ENCODE peak calls at places on chromosomes 16 and 17, in six cellular contexts. One of them, this sample, is unnamed.

GRCh38 chr16:89796104-89796503 is 20.3 kb downstream of the FANCA start:
- DNase-seq in lower lobe of right lung: no peak
- DNase-seq in astrocyte: no peak
- DNase-seq in gastrocnemius medialis: no peak
- DNase-seq in colonic mucosa: no peak
- DNase-seq in OCI-LY7: no peak
- DNase-seq in this sample: no peak

GRCh38 chr17:57946798-57947358 is 8.3 kb downstream of the CUEDC1 start:
- DNase-seq in gastrocnemius medialis: peak
- DNase-seq in astrocyte: peak
- DNase-seq in lower lobe of right lung: peak
- DNase-seq in colonic mucosa: peak
- DNase-seq in OCI-LY7: peak
- DNase-seq in this sample: peak

GRCh38 chr17:17626151-17626805 is 34.8 kb upstream of the PEMT start:
- DNase-seq in lower lobe of right lung: no peak
- DNase-seq in OCI-LY7: no peak
- DNase-seq in colonic mucosa: no peak
- DNase-seq in gastrocnemius medialis: no peak
- DNase-seq in astrocyte: no peak
- DNase-seq in this sample: no peak

GRCh38 chr17:68182940-68183551 is 64.8 kb upstream of the AMZ2 start:
- DNase-seq in lower lobe of right lung: no peak
- DNase-seq in OCI-LY7: peak
- DNase-seq in colonic mucosa: no peak
- DNase-seq in astrocyte: no peak
- DNase-seq in gastrocnemius medialis: no peak
- DNase-seq in this sample: peak

GRCh38 chr17:13582776-13583414 is 18.8 kb downstream of the HS3ST3A1 start:
- DNase-seq in OCI-LY7: peak
- DNase-seq in gastrocnemius medialis: no peak
- DNase-seq in colonic mucosa: no peak
- DNase-seq in astrocyte: peak
- DNase-seq in lower lobe of right lung: no peak
- DNase-seq in this sample: no peak

GRCh38 chr17:13885953-13886889 is 183.1 kb upstream of the COX10 start:
- DNase-seq in OCI-LY7: no peak
- DNase-seq in gastrocnemius medialis: no peak
- DNase-seq in colonic mucosa: no peak
- DNase-seq in astrocyte: peak
- DNase-seq in lower lobe of right lung: no peak
- DNase-seq in this sample: no peak

GRCh38 chr17:20944014-20944905 is 98.6 kb downstream of the USP22 start:
- DNase-seq in lower lobe of right lung: peak
- DNase-seq in gastrocnemius medialis: no peak
- DNase-seq in colonic mucosa: peak
- DNase-seq in OCI-LY7: peak
- DNase-seq in astrocyte: no peak
- DNase-seq in this sample: peak

GRCh38 chr17:19268611-19269010 is 31.4 kb downstream of the EPN2 start:
- DNase-seq in OCI-LY7: no peak
- DNase-seq in colonic mucosa: no peak
- DNase-seq in astrocyte: no peak
- DNase-seq in lower lobe of right lung: no peak
- DNase-seq in gastrocnemius medialis: no peak
- DNase-seq in this sample: no peak

GRCh38 chr16:25155553-25156460 is 44.3 kb downstream of the LCMT1 start:
- DNase-seq in gastrocnemius medialis: no peak
- DNase-seq in colonic mucosa: no peak
- DNase-seq in OCI-LY7: no peak
- DNase-seq in astrocyte: peak
- DNase-seq in lower lobe of right lung: no peak
- DNase-seq in this sample: peak

GRCh38 chr16:21599994-21600773 is 807 bp downstream of the METTL9 start:
- DNase-seq in astrocyte: peak
- DNase-seq in lower lobe of right lung: peak
- DNase-seq in gastrocnemius medialis: no peak
- DNase-seq in OCI-LY7: peak
- DNase-seq in colonic mucosa: peak
- DNase-seq in this sample: peak

GRCh38 chr17:57350266-57350665 is 93.9 kb downstream of the MSI2 start:
- DNase-seq in astrocyte: no peak
- DNase-seq in lower lobe of right lung: no peak
- DNase-seq in gastrocnemius medialis: no peak
- DNase-seq in OCI-LY7: no peak
- DNase-seq in colonic mucosa: peak
- DNase-seq in this sample: no peak

GRCh38 chr17:20279631-20280030 is 187.7 kb downstream of the LGALS9B start:
- DNase-seq in gastrocnemius medialis: no peak
- DNase-seq in lower lobe of right lung: no peak
- DNase-seq in colonic mucosa: no peak
- DNase-seq in astrocyte: no peak
- DNase-seq in OCI-LY7: no peak
- DNase-seq in this sample: no peak

GRCh38 chr17:68566145-68566738 is 34.9 kb downstream of the FAM20A start:
- DNase-seq in colonic mucosa: no peak
- DNase-seq in gastrocnemius medialis: no peak
- DNase-seq in OCI-LY7: no peak
- DNase-seq in astrocyte: no peak
- DNase-seq in lower lobe of right lung: no peak
- DNase-seq in this sample: no peak

GRCh38 chr17:73616120-73616872 is 27.9 kb downstream of the SDK2 start:
- DNase-seq in gastrocnemius medialis: no peak
- DNase-seq in OCI-LY7: no peak
- DNase-seq in colonic mucosa: no peak
- DNase-seq in astrocyte: no peak
- DNase-seq in lower lobe of right lung: no peak
- DNase-seq in this sample: no peak

GRCh38 chr16:19086322-19087199 is 19.1 kb downstream of the COQ7 start:
- DNase-seq in lower lobe of right lung: peak
- DNase-seq in gastrocnemius medialis: peak
- DNase-seq in astrocyte: peak
- DNase-seq in OCI-LY7: peak
- DNase-seq in colonic mucosa: peak
- DNase-seq in this sample: peak

GRCh38 chr16:28321700-28322411 is 29.5 kb downstream of the SBK1 start:
- DNase-seq in OCI-LY7: peak
- DNase-seq in gastrocnemius medialis: no peak
- DNase-seq in lower lobe of right lung: no peak
- DNase-seq in astrocyte: peak
- DNase-seq in colonic mucosa: peak
- DNase-seq in this sample: peak

GRCh38 chr16:89883346-89884040 is 10.1 kb downstream of the TCF25 start:
- DNase-seq in colonic mucosa: no peak
- DNase-seq in OCI-LY7: no peak
- DNase-seq in astrocyte: no peak
- DNase-seq in gastrocnemius medialis: no peak
- DNase-seq in lower lobe of right lung: no peak
- DNase-seq in this sample: no peak

DNA sequence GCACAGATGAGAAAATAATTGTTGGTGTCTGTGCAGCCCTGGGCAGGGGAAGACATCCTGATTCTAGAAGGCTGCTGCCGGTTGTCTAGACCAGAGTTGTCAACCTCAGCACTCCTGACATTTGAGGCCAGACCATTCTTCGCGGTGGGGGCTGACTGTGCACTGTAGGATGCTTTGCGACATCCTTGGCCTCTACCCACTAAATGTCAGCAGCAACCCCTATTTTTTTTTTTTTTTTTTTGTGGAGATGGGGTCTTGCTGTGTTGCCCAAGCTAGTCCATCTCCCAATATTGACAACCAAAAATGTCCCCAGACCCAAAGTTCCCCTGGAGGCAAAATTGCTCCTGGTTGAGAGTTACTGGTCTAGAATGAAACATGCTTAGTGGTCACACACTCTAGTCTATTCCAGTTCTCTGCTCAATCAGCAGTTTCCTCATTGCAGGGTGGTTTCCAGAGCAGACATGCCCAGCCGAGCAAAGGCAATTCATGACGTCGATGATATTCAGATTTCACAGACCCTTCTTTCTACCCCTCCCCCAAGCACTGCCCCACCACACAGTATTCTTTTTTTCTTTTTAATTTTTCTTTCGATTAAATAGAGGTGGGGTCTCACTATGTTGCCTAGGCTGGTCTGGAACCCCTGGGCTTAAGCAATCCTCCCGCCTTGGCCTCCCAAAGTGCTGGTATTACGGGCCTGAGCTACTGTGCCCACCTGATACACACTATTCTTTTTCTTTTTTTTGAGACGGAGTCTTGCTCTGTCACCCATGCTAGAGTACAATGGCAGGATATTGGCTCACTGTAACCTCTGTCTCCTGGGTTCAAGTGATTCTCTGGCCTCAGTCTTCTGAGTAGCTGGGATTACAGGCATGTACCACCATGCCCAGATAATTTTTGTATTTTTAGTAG is 9.0 kb downstream of the C17orf99 start:
- DNase-seq in gastrocnemius medialis: no peak
- DNase-seq in colonic mucosa: peak
- DNase-seq in astrocyte: no peak
- DNase-seq in lower lobe of right lung: no peak
- DNase-seq in OCI-LY7: peak
- DNase-seq in this sample: peak
- TF ChIP-seq CTCF in gastrocnemius medialis: no peak
- TF ChIP-seq CTCF in colonic mucosa: no peak
- TF ChIP-seq CTCF in astrocyte: no peak
- TF ChIP-seq CTCF in lower lobe of right lung: no peak
- TF ChIP-seq CTCF in OCI-LY7: no peak
- TF ChIP-seq CTCF in this sample: no peak

GRCh38 chr17:28853295-28853694 is 1.5 kb upstream of the ERAL1 start:
- DNase-seq in lower lobe of right lung: no peak
- DNase-seq in OCI-LY7: no peak
- DNase-seq in colonic mucosa: no peak
- DNase-seq in astrocyte: no peak
- DNase-seq in gastrocnemius medialis: no peak
- DNase-seq in this sample: no peak

GRCh38 chr17:28854457-28855382 is at the start of gene ERAL1:
- DNase-seq in lower lobe of right lung: peak
- DNase-seq in colonic mucosa: peak
- DNase-seq in astrocyte: peak
- DNase-seq in OCI-LY7: peak
- DNase-seq in gastrocnemius medialis: peak
- DNase-seq in this sample: peak

GRCh38 chr17:28843810-28844137 is 1.2 kb upstream of the FAM222B start:
- DNase-seq in colonic mucosa: no peak
- DNase-seq in lower lobe of right lung: no peak
- DNase-seq in gastrocnemius medialis: no peak
- DNase-seq in OCI-LY7: no peak
- DNase-seq in astrocyte: no peak
- DNase-seq in this sample: no peak

GRCh38 chr17:28846231-28846630 is 3.6 kb upstream of the FAM222B start:
- DNase-seq in lower lobe of right lung: peak
- DNase-seq in colonic mucosa: no peak
- DNase-seq in astrocyte: no peak
- DNase-seq in gastrocnemius medialis: no peak
- DNase-seq in OCI-LY7: no peak
- DNase-seq in this sample: peak

GRCh38 chr17:28849281-28849680 is 5.5 kb upstream of the ERAL1 start:
- DNase-seq in astrocyte: no peak
- DNase-seq in gastrocnemius medialis: no peak
- DNase-seq in OCI-LY7: no peak
- DNase-seq in colonic mucosa: no peak
- DNase-seq in lower lobe of right lung: peak
- DNase-seq in this sample: peak
- TF ChIP-seq CTCF in astrocyte: no peak
- TF ChIP-seq CTCF in gastrocnemius medialis: no peak
- TF ChIP-seq CTCF in OCI-LY7: no peak
- TF ChIP-seq CTCF in colonic mucosa: no peak
- TF ChIP-seq CTCF in lower lobe of right lung: no peak
- TF ChIP-seq CTCF in this sample: no peak

GRCh38 chr16:87410530-87410929 is 18.4 kb downstream of the MAP1LC3B start:
- DNase-seq in OCI-LY7: no peak
- DNase-seq in colonic mucosa: no peak
- DNase-seq in gastrocnemius medialis: no peak
- DNase-seq in astrocyte: no peak
- DNase-seq in lower lobe of right lung: peak
- DNase-seq in this sample: no peak

GRCh38 chr16:87411375-87412271 is 19.5 kb downstream of the MAP1LC3B start:
- DNase-seq in gastrocnemius medialis: no peak
- DNase-seq in OCI-LY7: no peak
- DNase-seq in lower lobe of right lung: no peak
- DNase-seq in astrocyte: no peak
- DNase-seq in colonic mucosa: no peak
- DNase-seq in this sample: no peak

GRCh38 chr16:87412371-87412995 is 20.3 kb downstream of the MAP1LC3B start:
- DNase-seq in gastrocnemius medialis: no peak
- DNase-seq in lower lobe of right lung: no peak
- DNase-seq in colonic mucosa: no peak
- DNase-seq in OCI-LY7: no peak
- DNase-seq in astrocyte: no peak
- DNase-seq in this sample: no peak

GRCh38 chr16:87409781-87410180 is 17.6 kb downstream of the MAP1LC3B start:
- DNase-seq in OCI-LY7: no peak
- DNase-seq in colonic mucosa: no peak
- DNase-seq in gastrocnemius medialis: no peak
- DNase-seq in lower lobe of right lung: peak
- DNase-seq in astrocyte: no peak
- DNase-seq in this sample: no peak

DNA sequence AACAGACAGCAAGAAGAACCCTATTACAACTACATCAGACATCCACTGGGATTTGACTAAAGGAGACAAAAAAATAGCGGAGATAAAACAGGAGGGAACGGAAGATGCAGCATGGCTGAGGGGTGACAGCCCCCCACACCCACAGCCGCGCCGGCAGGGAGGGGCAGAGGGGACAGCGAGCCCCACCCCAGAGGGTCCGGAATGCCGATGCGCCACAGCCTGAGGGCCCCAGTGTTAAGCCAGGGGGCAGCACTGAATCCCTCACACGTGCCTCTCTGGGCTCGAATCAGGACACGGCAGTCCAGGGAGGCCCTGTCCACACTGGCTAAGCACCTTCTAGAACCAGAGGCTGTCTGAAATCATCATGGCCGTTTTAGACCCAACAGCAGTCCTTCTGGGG is 18.8 kb downstream of the MAP1LC3B start:
- DNase-seq in gastrocnemius medialis: no peak
- DNase-seq in colonic mucosa: no peak
- DNase-seq in OCI-LY7: no peak
- DNase-seq in astrocyte: no peak
- DNase-seq in lower lobe of right lung: no peak
- DNase-seq in this sample: no peak
- TF ChIP-seq CTCF in gastrocnemius medialis: no peak
- TF ChIP-seq CTCF in colonic mucosa: no peak
- TF ChIP-seq CTCF in OCI-LY7: no peak
- TF ChIP-seq CTCF in astrocyte: no peak
- TF ChIP-seq CTCF in lower lobe of right lung: no peak
- TF ChIP-seq CTCF in this sample: no peak

DNA sequence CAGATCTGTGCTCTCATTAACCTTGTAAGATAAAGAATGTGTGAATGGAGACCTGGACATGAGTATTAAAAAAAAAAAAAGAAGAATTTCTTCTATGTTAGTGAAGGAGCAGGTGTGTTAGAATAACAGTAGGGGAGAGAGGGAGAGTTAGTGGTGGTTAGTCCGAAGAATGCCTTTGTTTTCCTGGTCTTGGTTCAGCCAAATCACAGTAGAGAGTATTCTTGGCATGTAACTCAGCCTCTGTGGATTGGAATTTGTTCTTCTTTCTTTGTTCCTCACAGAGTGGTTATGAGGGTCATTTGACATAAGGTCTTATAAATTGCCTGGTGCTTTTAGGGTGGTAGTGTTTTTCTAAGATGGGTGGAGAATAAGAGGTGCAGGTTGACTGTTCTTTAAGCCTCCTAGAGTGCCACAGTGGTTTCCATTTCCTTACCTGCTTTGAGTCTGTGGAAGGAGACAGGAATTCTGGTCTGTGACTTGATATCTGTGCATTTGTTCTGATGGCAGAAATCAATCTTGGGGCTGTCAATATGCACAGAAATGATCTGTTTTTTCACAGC is 17.6 kb downstream of the NUP93 start:
- DNase-seq in OCI-LY7: no peak
- DNase-seq in lower lobe of right lung: no peak
- DNase-seq in colonic mucosa: no peak
- DNase-seq in gastrocnemius medialis: no peak
- DNase-seq in astrocyte: peak
- DNase-seq in this sample: no peak
- TF ChIP-seq CTCF in OCI-LY7: no peak
- TF ChIP-seq CTCF in lower lobe of right lung: no peak
- TF ChIP-seq CTCF in colonic mucosa: no peak
- TF ChIP-seq CTCF in gastrocnemius medialis: no peak
- TF ChIP-seq CTCF in astrocyte: no peak
- TF ChIP-seq CTCF in this sample: no peak